ENCODE peak calls at places on chromosomes 7 and 10, in four cellular contexts. U is H1, P is HepG2, W is GM12878. B is an unnamed sample.

GRCh38 chr7:48112431-48113165 is 23.5 kb downstream of the UPP1 start:
- DNase-seq in P (no peak), W (no peak), U (no peak), B (no peak)

GRCh38 chr10:69089638-69090599 is 2.0 kb downstream of the SRGN start:
- DNase-seq in W (peak; percentile 65), P (no peak), U (no peak), B (no peak)

GRCh38 chr7:100673942-100674431 is 447 bp downstream of the GNB2 start:
- DNase-seq in P (no peak), U (no peak), W (no peak), B (no peak)

GRCh38 chr7:129803546-129804081 is 149.1 kb downstream of the UBE2H start:
- DNase-seq in W (no peak), U (no peak), P (no peak), B (no peak)

GRCh38 chr10:88873757-88874156 is 6.3 kb upstream of the STAMBPL1 start:
- DNase-seq in P (no peak), W (no peak), U (no peak), B (no peak)

GRCh38 chr10:30285970-30286369 is 63.1 kb downstream of the MTPAP start:
- DNase-seq in W (no peak), P (no peak), U (no peak), B (no peak)

GRCh38 chr10:113982745-113983144 is 60.9 kb upstream of the ADRB1 start:
- DNase-seq in W (no peak), U (no peak), P (no peak), B (no peak)

GRCh38 chr10:20887706-20888535 is 9.2 kb downstream of the NEBL start:
- DNase-seq in W (no peak), U (no peak), P (no peak), B (no peak)

GRCh38 chr7:106317971-106318370 is 33.2 kb upstream of the NAMPT start:
- DNase-seq in U (no peak), P (no peak), W (no peak), B (no peak)

GRCh38 chr10:70379581-70380176 is 2.7 kb downstream of the LRRC20 start:
- DNase-seq in P (no peak), U (no peak), W (no peak), B (no peak)

GRCh38 chr10:91032614-91033248 is 111.8 kb upstream of the ANKRD1 start:
- DNase-seq in P (no peak), W (no peak), U (no peak), B (no peak)

GRCh38 chr10:110840225-110840922 is 31.4 kb upstream of the PDCD4 start:
- DNase-seq in P (peak; percentile 76), U (no peak), W (no peak), B (no peak)

GRCh38 chr7:116955801-116956514 is 2.7 kb downstream of the ST7 start:
- DNase-seq in U (no peak), W (peak; percentile 92), P (no peak), B (no peak)

GRCh38 chr7:24049296-24049695 is 234.7 kb upstream of the NPY start:
- DNase-seq in P (no peak), W (no peak), U (no peak), B (no peak)

GRCh38 chr10:120112809-120113208 is 220.3 kb downstream of the SEC23IP start:
- DNase-seq in U (no peak), P (no peak), W (no peak), B (no peak)

GRCh38 chr10:104045151-104046089 is 40.3 kb downstream of the COL17A1 start:
- DNase-seq in P (peak; percentile 45), U (peak; percentile 39), W (no peak), B (peak; percentile 59)

GRCh38 chr10:77591238-77591880 is 46.2 kb downstream of the KCNMA1 start:
- DNase-seq in W (no peak), U (no peak), P (no peak), B (no peak)

GRCh38 chr10:78531088-78531487 is 497.4 kb downstream of the RPS24 start:
- DNase-seq in W (no peak), P (no peak), U (no peak), B (no peak)

GRCh38 chr7:47074702-47075153 is 507.2 kb downstream of the TNS3 start:
- DNase-seq in U (no peak), P (peak; percentile 7), W (no peak), B (no peak)

GRCh38 chr10:12067336-12067735 is 1.4 kb upstream of the DHTKD1 start:
- DNase-seq in U (no peak), W (no peak), P (no peak), B (no peak)

GRCh38 chr7:69358163-69358821 is 240.0 kb upstream of the AUTS2 start:
- DNase-seq in U (no peak), P (no peak), W (no peak), B (no peak)

GRCh38 chr10:127991543-127992255 is 84.8 kb downstream of the PTPRE start:
- DNase-seq in W (no peak), P (no peak), U (no peak), B (no peak)

GRCh38 chr7:141012044-141012685 is 2.6 kb downstream of the MRPS33 start:
- DNase-seq in W (peak; percentile 62), U (no peak), P (peak; percentile 70), B (peak; percentile 54)

GRCh38 chr7:151249732-151250072 is 1.2 kb upstream of the SMARCD3 start:
- DNase-seq in W (no peak), P (no peak), U (no peak), B (no peak)
- TF ChIP-seq ZNF274 in W (no peak), P (no peak), U (no peak), B (no peak)

GRCh38 chr7:151010002-151010306 is 14.3 kb downstream of the ATG9B start:
- DNase-seq in W (no peak), U (no peak), P (no peak), B (no peak)
- H3K9ac ChIP-seq in W (no peak overlapping the region), U (no peak overlapping the region), P (peak overlapping the region; percentile 64), B (peak overlapping the region; percentile 93)

GRCh38 chr10:16117305-16117695 is 257.0 kb upstream of the MINDY3 start:
- DNase-seq in P (no peak), W (no peak), U (no peak), B (no peak)

GRCh38 chr10:16119445-16119844 is 259.1 kb upstream of the MINDY3 start:
- DNase-seq in U (no peak), W (no peak), P (no peak), B (no peak)

GRCh38 chr10:16120563-16120962 is 260.3 kb upstream of the MINDY3 start:
- DNase-seq in P (no peak), U (no peak), W (no peak), B (no peak)

GRCh38 chr10:16116404-16117304 is 256.3 kb upstream of the MINDY3 start:
- DNase-seq in U (peak; percentile 9), W (peak; percentile 3), P (peak; percentile 52), B (peak; percentile 23)
- TF ChIP-seq SUZ12 in U (no peak), W (no peak), P (no peak), B (no peak)

GRCh38 chr7:12107841-12108249 is 103.2 kb upstream of the TMEM106B start:
- DNase-seq in W (no peak), P (peak; percentile 37), U (no peak), B (no peak)

GRCh38 chr7:12110425-12110824 is 100.7 kb upstream of the TMEM106B start:
- DNase-seq in P (no peak), W (no peak), U (no peak), B (no peak)

DNA sequence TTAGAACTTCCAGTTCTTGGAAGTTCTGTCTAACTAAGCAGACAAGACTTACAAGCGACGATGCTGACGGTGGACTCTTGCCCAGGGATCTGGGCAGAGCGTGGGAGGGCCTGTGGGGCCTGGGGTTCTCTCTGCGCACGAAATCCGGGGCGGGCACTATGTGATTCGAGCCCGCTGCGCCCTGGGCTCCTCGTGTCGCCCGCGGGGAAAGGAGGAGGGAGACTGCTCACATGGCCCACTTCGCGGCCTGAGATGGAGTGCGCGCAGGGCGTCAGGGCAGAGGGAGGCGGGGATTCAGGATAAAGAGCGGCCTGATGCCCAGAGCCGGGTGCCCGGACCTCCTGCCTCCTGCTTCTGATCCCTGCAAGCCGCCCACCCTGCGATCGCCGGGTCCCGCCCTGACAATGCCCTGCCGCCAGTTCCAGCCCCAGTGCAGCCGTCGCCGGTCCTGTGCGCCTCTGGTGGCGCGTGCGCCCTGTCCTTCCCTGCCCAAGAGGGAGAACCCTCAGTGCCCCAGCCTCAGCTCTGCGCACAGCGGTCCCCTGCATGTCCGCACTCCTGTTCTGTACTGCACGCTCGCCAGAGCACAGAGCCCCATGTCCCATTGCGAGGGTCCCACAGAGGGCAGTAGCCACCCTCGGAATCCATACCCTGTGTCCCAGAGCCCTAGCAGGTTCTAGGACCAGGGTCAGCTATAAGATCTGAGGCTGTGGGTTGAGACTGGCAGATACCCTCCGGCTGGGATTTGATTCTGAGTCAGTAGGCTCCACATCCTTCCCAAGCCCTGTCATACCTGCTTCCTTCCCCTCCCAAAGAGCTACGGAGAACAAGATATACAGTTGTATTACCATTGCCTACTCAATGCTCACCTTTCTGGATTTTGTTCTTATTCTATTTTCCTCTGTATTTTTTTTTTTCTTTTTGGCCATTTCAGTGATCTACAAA is 99.4 kb upstream of the TMEM106B start:
- DNase-seq in P (no peak), W (no peak), U (peak; percentile 39), B (no peak)
- TF ChIP-seq ZNF274 in P (no peak), W (no peak), U (no peak), B (no peak)

DNA sequence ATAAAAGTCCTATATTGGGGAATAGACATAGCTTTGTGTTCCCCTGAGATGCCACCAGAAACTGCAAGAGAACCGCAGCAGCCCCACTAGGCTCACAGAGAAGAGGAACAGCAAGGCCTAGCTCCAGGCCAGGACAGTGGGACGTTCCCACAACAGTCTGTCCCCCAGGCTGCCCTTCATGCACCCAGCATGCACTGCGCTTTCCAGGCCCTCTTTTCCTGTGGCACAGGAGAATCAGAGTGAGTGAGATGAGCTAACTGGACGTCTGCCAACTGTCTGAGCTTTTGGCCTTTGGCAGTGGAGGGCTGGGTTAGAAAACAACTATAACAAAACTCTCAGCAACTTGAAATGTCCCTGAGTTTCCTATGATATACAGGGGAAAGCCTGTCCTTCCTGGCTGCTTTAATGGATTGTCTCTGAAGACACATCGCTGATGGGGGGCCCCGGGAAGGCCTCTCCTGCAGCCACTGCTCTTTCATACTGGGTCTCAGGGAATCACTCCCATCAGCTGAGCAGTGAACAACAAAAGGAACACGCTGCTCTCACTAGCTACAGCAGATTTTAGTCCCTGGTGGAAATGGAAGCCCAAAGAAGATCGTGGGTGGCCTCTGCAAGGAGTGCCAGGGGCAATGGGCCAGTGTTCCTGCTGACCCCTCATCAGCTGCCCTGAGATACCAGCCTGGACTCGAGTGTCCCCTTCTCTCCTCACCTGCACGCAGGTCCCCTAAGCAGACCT is 53.5 kb downstream of the PODXL start:
- DNase-seq in P (peak; percentile 81), W (no peak), U (no peak), B (no peak)
- H3K9ac ChIP-seq in P (peak overlapping the region; percentile 19), W (no peak overlapping the region), U (no peak overlapping the region), B (peak overlapping the region; percentile 12)

B was measured in NT2/D1.